ENCODE peak calls at places on chromosomes 3 and 15, in six cellular contexts. One of them, this sample, is unnamed. For H3K9me3 and H3K4me1, the result is how much of the 10 kb centered on the place peaks cover.

GRCh38 chr3:41317718-41318117 is 118.4 kb downstream of the CTNNB1 start:
- DNase-seq in PC-9: peak
- DNase-seq in ovary: no peak
- DNase-seq in left ventricle myocardium inferior: no peak
- DNase-seq in ascending aorta: no peak
- DNase-seq in tibial artery: no peak
- DNase-seq in this sample: no peak

GRCh38 chr3:23448998-23449537 is 245.9 kb downstream of the UBE2E2 start:
- DNase-seq in PC-9: no peak
- DNase-seq in ovary: no peak
- DNase-seq in left ventricle myocardium inferior: no peak
- DNase-seq in ascending aorta: no peak
- DNase-seq in tibial artery: no peak
- DNase-seq in this sample: no peak

GRCh38 chr15:79403501-79403900 is 28.6 kb upstream of the MINAR1 start:
- DNase-seq in PC-9: no peak
- DNase-seq in ovary: no peak
- DNase-seq in left ventricle myocardium inferior: no peak
- DNase-seq in ascending aorta: no peak
- DNase-seq in tibial artery: no peak
- DNase-seq in this sample: no peak

GRCh38 chr15:57335326-57336118 is 40.8 kb upstream of the CGNL1 start:
- DNase-seq in PC-9: no peak
- DNase-seq in ovary: no peak
- DNase-seq in left ventricle myocardium inferior: no peak
- DNase-seq in ascending aorta: no peak
- DNase-seq in tibial artery: no peak
- DNase-seq in this sample: no peak

GRCh38 chr3:18124501-18124900 is 300.6 kb downstream of the SATB1 start:
- DNase-seq in PC-9: peak
- DNase-seq in ovary: no peak
- DNase-seq in left ventricle myocardium inferior: no peak
- DNase-seq in ascending aorta: no peak
- DNase-seq in tibial artery: no peak
- DNase-seq in this sample: no peak

GRCh38 chr15:100914876-100915275 is 4.3 kb upstream of the LRRK1 start:
- DNase-seq in PC-9: no peak
- DNase-seq in ovary: no peak
- DNase-seq in left ventricle myocardium inferior: no peak
- DNase-seq in ascending aorta: no peak
- DNase-seq in tibial artery: peak
- DNase-seq in this sample: no peak

GRCh38 chr3:23199649-23200048 is 3.5 kb upstream of the UBE2E2 start:
- DNase-seq in PC-9: no peak
- DNase-seq in ovary: no peak
- DNase-seq in left ventricle myocardium inferior: no peak
- DNase-seq in ascending aorta: no peak
- DNase-seq in tibial artery: no peak
- DNase-seq in this sample: no peak

GRCh38 chr3:186360779-186361178 is 1.3 kb downstream of the DGKG start:
- DNase-seq in PC-9: no peak
- DNase-seq in ovary: no peak
- DNase-seq in left ventricle myocardium inferior: peak
- DNase-seq in ascending aorta: peak
- DNase-seq in tibial artery: peak
- DNase-seq in this sample: peak

GRCh38 chr3:5123937-5124336 is 1.8 kb downstream of the ARL8B start:
- DNase-seq in PC-9: no peak
- DNase-seq in ovary: no peak
- DNase-seq in left ventricle myocardium inferior: no peak
- DNase-seq in ascending aorta: no peak
- DNase-seq in tibial artery: no peak
- DNase-seq in this sample: no peak

GRCh38 chr3:138043266-138044029 is 33.5 kb downstream of the CLDN18 start:
- DNase-seq in PC-9: no peak
- DNase-seq in ovary: no peak
- DNase-seq in left ventricle myocardium inferior: no peak
- DNase-seq in ascending aorta: no peak
- DNase-seq in tibial artery: no peak
- DNase-seq in this sample: no peak

GRCh38 chr3:49602877-49603411 is 48.7 kb downstream of the BSN start:
- DNase-seq in PC-9: peak
- DNase-seq in ovary: no peak
- DNase-seq in left ventricle myocardium inferior: no peak
- DNase-seq in ascending aorta: no peak
- DNase-seq in tibial artery: no peak
- DNase-seq in this sample: no peak

GRCh38 chr3:97662808-97663207 is 101.8 kb upstream of the ARL6 start:
- DNase-seq in PC-9: no peak
- DNase-seq in ovary: no peak
- DNase-seq in left ventricle myocardium inferior: no peak
- DNase-seq in ascending aorta: no peak
- DNase-seq in tibial artery: no peak
- DNase-seq in this sample: no peak

GRCh38 chr3:18370672-18371071 is 54.5 kb downstream of the SATB1 start:
- DNase-seq in PC-9: no peak
- DNase-seq in ovary: no peak
- DNase-seq in left ventricle myocardium inferior: no peak
- DNase-seq in ascending aorta: no peak
- DNase-seq in tibial artery: no peak
- DNase-seq in this sample: no peak

GRCh38 chr3:126028096-126028495 is 55.8 kb downstream of the SLC41A3 start:
- DNase-seq in PC-9: no peak
- DNase-seq in ovary: no peak
- DNase-seq in left ventricle myocardium inferior: no peak
- DNase-seq in ascending aorta: peak
- DNase-seq in tibial artery: no peak
- DNase-seq in this sample: no peak

GRCh38 chr3:12395349-12396012 is 88.8 kb upstream of the TSEN2 start:
- DNase-seq in PC-9: no peak
- DNase-seq in ovary: no peak
- DNase-seq in left ventricle myocardium inferior: no peak
- DNase-seq in ascending aorta: no peak
- DNase-seq in tibial artery: no peak
- DNase-seq in this sample: no peak

DNA sequence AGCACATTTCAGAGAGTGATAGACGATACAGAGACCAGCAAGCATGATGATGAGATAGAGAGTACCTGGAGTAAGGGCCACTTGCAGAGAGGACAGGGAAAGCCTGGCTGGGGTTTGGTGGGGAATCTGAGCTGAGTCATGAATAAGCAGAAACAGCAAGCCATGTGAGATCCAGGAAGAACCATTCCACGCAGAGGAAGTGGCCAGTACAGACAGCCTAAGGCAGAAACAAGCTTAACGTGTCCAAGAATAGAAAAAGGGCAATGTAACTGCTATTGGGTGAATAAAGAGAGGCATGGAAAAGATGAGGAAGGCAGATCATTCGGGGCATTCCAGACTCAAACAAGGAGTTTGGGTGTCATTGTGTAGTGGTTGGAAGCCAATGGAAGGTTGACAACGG is 816.3 kb upstream of the CFAP20DC start:
- DNase-seq in PC-9: no peak
- DNase-seq in ovary: no peak
- DNase-seq in left ventricle myocardium inferior: no peak
- DNase-seq in ascending aorta: no peak
- DNase-seq in tibial artery: no peak
- DNase-seq in this sample: no peak
- H3K4me3 ChIP-seq in PC-9: no peak
- H3K4me3 ChIP-seq in ovary: no peak
- H3K4me3 ChIP-seq in left ventricle myocardium inferior: no peak
- H3K4me3 ChIP-seq in ascending aorta: no peak
- H3K4me3 ChIP-seq in tibial artery: no peak
- H3K4me3 ChIP-seq in this sample: no peak

GRCh38 chr3:190242147-190242546 is 80.1 kb downstream of the CLDN1 start:
- DNase-seq in PC-9: no peak
- DNase-seq in ovary: no peak
- DNase-seq in left ventricle myocardium inferior: no peak
- DNase-seq in ascending aorta: no peak
- DNase-seq in tibial artery: no peak
- DNase-seq in this sample: no peak
- H3K9me3 ChIP-seq in PC-9: under half
- H3K9me3 ChIP-seq in ovary: under half
- H3K9me3 ChIP-seq in left ventricle myocardium inferior: half or more
- H3K9me3 ChIP-seq in ascending aorta: under half
- H3K9me3 ChIP-seq in tibial artery: under half
- H3K9me3 ChIP-seq in this sample: under half

GRCh38 chr15:60553163-60553562 is 74.2 kb upstream of the ICE2 start:
- DNase-seq in PC-9: no peak
- DNase-seq in ovary: no peak
- DNase-seq in left ventricle myocardium inferior: no peak
- DNase-seq in ascending aorta: no peak
- DNase-seq in tibial artery: no peak
- DNase-seq in this sample: no peak
- H3K4me1 ChIP-seq in PC-9: under half
- H3K4me1 ChIP-seq in ovary: under half
- H3K4me1 ChIP-seq in left ventricle myocardium inferior: half or more
- H3K4me1 ChIP-seq in ascending aorta: under half
- H3K4me1 ChIP-seq in tibial artery: under half
- H3K4me1 ChIP-seq in this sample: under half

GRCh38 chr3:20646425-20646824 is 460.4 kb upstream of the SGO1 start:
- DNase-seq in PC-9: no peak
- DNase-seq in ovary: no peak
- DNase-seq in left ventricle myocardium inferior: no peak
- DNase-seq in ascending aorta: no peak
- DNase-seq in tibial artery: no peak
- DNase-seq in this sample: no peak

GRCh38 chr3:20648294-20648693 is 462.3 kb upstream of the SGO1 start:
- DNase-seq in PC-9: no peak
- DNase-seq in ovary: no peak
- DNase-seq in left ventricle myocardium inferior: no peak
- DNase-seq in ascending aorta: no peak
- DNase-seq in tibial artery: no peak
- DNase-seq in this sample: no peak

GRCh38 chr3:20645340-20645739 is 459.3 kb upstream of the SGO1 start:
- DNase-seq in PC-9: no peak
- DNase-seq in ovary: no peak
- DNase-seq in left ventricle myocardium inferior: no peak
- DNase-seq in ascending aorta: no peak
- DNase-seq in tibial artery: no peak
- DNase-seq in this sample: no peak

GRCh38 chr3:20652249-20652648 is 466.2 kb upstream of the SGO1 start:
- DNase-seq in PC-9: no peak
- DNase-seq in ovary: no peak
- DNase-seq in left ventricle myocardium inferior: no peak
- DNase-seq in ascending aorta: no peak
- DNase-seq in tibial artery: no peak
- DNase-seq in this sample: no peak

GRCh38 chr3:20648921-20649381 is 462.9 kb upstream of the SGO1 start:
- DNase-seq in PC-9: no peak
- DNase-seq in ovary: no peak
- DNase-seq in left ventricle myocardium inferior: no peak
- DNase-seq in ascending aorta: no peak
- DNase-seq in tibial artery: no peak
- DNase-seq in this sample: no peak
- H3K4me3 ChIP-seq in PC-9: no peak
- H3K4me3 ChIP-seq in ovary: no peak
- H3K4me3 ChIP-seq in left ventricle myocardium inferior: no peak
- H3K4me3 ChIP-seq in ascending aorta: no peak
- H3K4me3 ChIP-seq in tibial artery: no peak
- H3K4me3 ChIP-seq in this sample: no peak

GRCh38 chr3:154378311-154378710 is 51.7 kb downstream of the GPR149 start:
- DNase-seq in PC-9: no peak
- DNase-seq in ovary: no peak
- DNase-seq in left ventricle myocardium inferior: no peak
- DNase-seq in ascending aorta: no peak
- DNase-seq in tibial artery: no peak
- DNase-seq in this sample: no peak
- H3K9me3 ChIP-seq in PC-9: under half
- H3K9me3 ChIP-seq in ovary: under half
- H3K9me3 ChIP-seq in left ventricle myocardium inferior: under half
- H3K9me3 ChIP-seq in ascending aorta: under half
- H3K9me3 ChIP-seq in tibial artery: under half
- H3K9me3 ChIP-seq in this sample: under half

GRCh38 chr15:90190606-90191343 is 10.4 kb upstream of the SEMA4B start:
- DNase-seq in PC-9: no peak
- DNase-seq in ovary: no peak
- DNase-seq in left ventricle myocardium inferior: no peak
- DNase-seq in ascending aorta: no peak
- DNase-seq in tibial artery: no peak
- DNase-seq in this sample: no peak

GRCh38 chr15:90191795-90192494 is 9.2 kb upstream of the SEMA4B start:
- DNase-seq in PC-9: no peak
- DNase-seq in ovary: peak
- DNase-seq in left ventricle myocardium inferior: peak
- DNase-seq in ascending aorta: no peak
- DNase-seq in tibial artery: peak
- DNase-seq in this sample: peak

GRCh38 chr15:90192961-90193786 is 8.0 kb upstream of the SEMA4B start:
- DNase-seq in PC-9: no peak
- DNase-seq in ovary: no peak
- DNase-seq in left ventricle myocardium inferior: no peak
- DNase-seq in ascending aorta: no peak
- DNase-seq in tibial artery: no peak
- DNase-seq in this sample: no peak

GRCh38 chr15:90191344-90191687 is 9.8 kb upstream of the SEMA4B start:
- DNase-seq in PC-9: no peak
- DNase-seq in ovary: no peak
- DNase-seq in left ventricle myocardium inferior: no peak
- DNase-seq in ascending aorta: no peak
- DNase-seq in tibial artery: no peak
- DNase-seq in this sample: no peak

GRCh38 chr15:90194655-90195054 is 6.5 kb upstream of the SEMA4B start:
- DNase-seq in PC-9: no peak
- DNase-seq in ovary: no peak
- DNase-seq in left ventricle myocardium inferior: no peak
- DNase-seq in ascending aorta: no peak
- DNase-seq in tibial artery: no peak
- DNase-seq in this sample: no peak
- H3K4me1 ChIP-seq in PC-9: under half
- H3K4me1 ChIP-seq in ovary: under half
- H3K4me1 ChIP-seq in left ventricle myocardium inferior: half or more
- H3K4me1 ChIP-seq in ascending aorta: under half
- H3K4me1 ChIP-seq in tibial artery: under half
- H3K4me1 ChIP-seq in this sample: under half

This sample was measured in heart left ventricle.